ENCODE peak calls at places on chromosomes 13 and 19, in nine cellular contexts. One of them, this sample, is unnamed.
A peak's percentile ranks its signal among the peaks of the same experiment; 100 is the strongest.

GRCh38 chr19:6765738-6766356 is 1.4 kb downstream of the SH2D3A start:
- DNase-seq in breast epithelium: peak; percentile 95
- DNase-seq in body of pancreas: peak; percentile 96
- DNase-seq in HCT116: peak; percentile 82
- DNase-seq in H1: peak; percentile 88
- DNase-seq in transverse colon: peak; percentile 95
- DNase-seq in ovary: no peak
- DNase-seq in IMR-90: no peak
- DNase-seq in right lobe of liver: peak; percentile 40
- DNase-seq in this sample: peak; percentile 98

GRCh38 chr13:66581691-66582090 is 648.4 kb downstream of the PCDH9 start:
- DNase-seq in right lobe of liver: no peak
- DNase-seq in transverse colon: no peak
- DNase-seq in IMR-90: no peak
- DNase-seq in HCT116: no peak
- DNase-seq in body of pancreas: no peak
- DNase-seq in H1: no peak
- DNase-seq in ovary: no peak
- DNase-seq in breast epithelium: no peak
- DNase-seq in this sample: no peak

GRCh38 chr19:29745253-29745652 is 30.2 kb upstream of the C19orf12 start:
- DNase-seq in body of pancreas: no peak
- DNase-seq in IMR-90: no peak
- DNase-seq in HCT116: no peak
- DNase-seq in H1: no peak
- DNase-seq in transverse colon: no peak
- DNase-seq in right lobe of liver: no peak
- DNase-seq in ovary: no peak
- DNase-seq in breast epithelium: no peak
- DNase-seq in this sample: no peak

GRCh38 chr13:32229443-32229842 is 85.7 kb downstream of the ZAR1L start:
- DNase-seq in transverse colon: no peak
- DNase-seq in body of pancreas: no peak
- DNase-seq in HCT116: no peak
- DNase-seq in IMR-90: peak; percentile 28
- DNase-seq in breast epithelium: no peak
- DNase-seq in ovary: no peak
- DNase-seq in right lobe of liver: no peak
- DNase-seq in H1: no peak
- DNase-seq in this sample: no peak

GRCh38 chr13:113209880-113210421 is 538 bp downstream of the CUL4A start:
- DNase-seq in ovary: peak; percentile 49
- DNase-seq in H1: no peak
- DNase-seq in transverse colon: peak; percentile 76
- DNase-seq in IMR-90: peak; percentile 55
- DNase-seq in HCT116: peak; percentile 45
- DNase-seq in breast epithelium: no peak
- DNase-seq in right lobe of liver: peak; percentile 70
- DNase-seq in body of pancreas: peak; percentile 64
- DNase-seq in this sample: peak; percentile 69

GRCh38 chr19:50492303-50493052 is 15.8 kb upstream of the GARIN5A start:
- DNase-seq in right lobe of liver: no peak
- DNase-seq in IMR-90: no peak
- DNase-seq in ovary: no peak
- DNase-seq in body of pancreas: no peak
- DNase-seq in HCT116: no peak
- DNase-seq in H1: no peak
- DNase-seq in transverse colon: no peak
- DNase-seq in breast epithelium: no peak
- DNase-seq in this sample: no peak

GRCh38 chr13:37049810-37050209 is 9.7 kb downstream of the SUPT20H start:
- DNase-seq in breast epithelium: no peak
- DNase-seq in HCT116: no peak
- DNase-seq in IMR-90: no peak
- DNase-seq in ovary: no peak
- DNase-seq in right lobe of liver: no peak
- DNase-seq in H1: no peak
- DNase-seq in body of pancreas: no peak
- DNase-seq in transverse colon: no peak
- DNase-seq in this sample: no peak

GRCh38 chr19:21612403-21612872 is 107.0 kb downstream of the ZNF429 start:
- DNase-seq in H1: no peak
- DNase-seq in body of pancreas: no peak
- DNase-seq in right lobe of liver: no peak
- DNase-seq in breast epithelium: no peak
- DNase-seq in IMR-90: no peak
- DNase-seq in transverse colon: no peak
- DNase-seq in HCT116: no peak
- DNase-seq in ovary: no peak
- DNase-seq in this sample: no peak

GRCh38 chr19:17090501-17091074 is 15.0 kb downstream of the MYO9B start:
- DNase-seq in right lobe of liver: no peak
- DNase-seq in body of pancreas: no peak
- DNase-seq in IMR-90: peak; percentile 60
- DNase-seq in H1: no peak
- DNase-seq in transverse colon: no peak
- DNase-seq in HCT116: no peak
- DNase-seq in ovary: no peak
- DNase-seq in breast epithelium: no peak
- DNase-seq in this sample: no peak

GRCh38 chr19:38699027-38699346 is 45.3 kb downstream of the CAPN12 start:
- DNase-seq in breast epithelium: no peak
- DNase-seq in IMR-90: no peak
- DNase-seq in H1: no peak
- DNase-seq in right lobe of liver: no peak
- DNase-seq in transverse colon: no peak
- DNase-seq in ovary: no peak
- DNase-seq in HCT116: no peak
- DNase-seq in body of pancreas: no peak
- DNase-seq in this sample: no peak

GRCh38 chr13:77810430-77810829 is 108.2 kb downstream of the EDNRB start:
- DNase-seq in ovary: no peak
- DNase-seq in H1: no peak
- DNase-seq in HCT116: peak; percentile 4
- DNase-seq in right lobe of liver: no peak
- DNase-seq in transverse colon: no peak
- DNase-seq in IMR-90: peak; percentile 34
- DNase-seq in body of pancreas: no peak
- DNase-seq in breast epithelium: no peak
- DNase-seq in this sample: no peak

GRCh38 chr13:47310376-47310775 is 413.5 kb upstream of the HTR2A start:
- DNase-seq in right lobe of liver: no peak
- DNase-seq in body of pancreas: no peak
- DNase-seq in H1: no peak
- DNase-seq in IMR-90: no peak
- DNase-seq in breast epithelium: no peak
- DNase-seq in HCT116: no peak
- DNase-seq in transverse colon: no peak
- DNase-seq in ovary: no peak
- DNase-seq in this sample: no peak
- H3K27ac ChIP-seq in right lobe of liver: no peak overlapping the region
- H3K27ac ChIP-seq in body of pancreas: no peak overlapping the region
- H3K27ac ChIP-seq in H1: no peak overlapping the region
- H3K27ac ChIP-seq in IMR-90: no peak overlapping the region
- H3K27ac ChIP-seq in breast epithelium: no peak overlapping the region
- H3K27ac ChIP-seq in HCT116: no peak overlapping the region
- H3K27ac ChIP-seq in transverse colon: no peak overlapping the region
- H3K27ac ChIP-seq in ovary: no peak overlapping the region
- H3K27ac ChIP-seq in this sample: no peak overlapping the region

DNA sequence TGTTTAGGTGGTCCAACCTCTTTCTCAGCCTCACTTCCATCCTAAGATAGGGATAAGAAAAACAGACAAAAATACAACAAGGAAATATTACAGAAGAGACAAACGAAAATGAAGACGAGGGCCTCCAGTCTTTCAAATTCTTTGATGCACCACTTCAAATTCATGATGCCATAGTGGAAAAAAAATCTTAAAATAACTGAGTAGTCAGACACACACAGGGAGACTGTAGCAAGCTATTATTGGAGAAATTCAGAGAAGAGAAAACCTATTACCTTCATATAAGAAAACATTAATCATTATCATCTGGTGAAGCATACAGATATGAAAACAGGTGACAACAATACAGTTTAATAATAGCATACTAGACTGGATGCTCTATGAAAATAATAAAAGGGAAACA is 548.2 kb downstream of the KCTD12 start:
- DNase-seq in H1: no peak
- DNase-seq in IMR-90: no peak
- DNase-seq in ovary: no peak
- DNase-seq in breast epithelium: no peak
- DNase-seq in right lobe of liver: no peak
- DNase-seq in transverse colon: no peak
- DNase-seq in HCT116: no peak
- DNase-seq in body of pancreas: no peak
- DNase-seq in this sample: no peak
- TF ChIP-seq POLR2A in H1: no peak
- TF ChIP-seq POLR2A in IMR-90: no peak
- TF ChIP-seq POLR2A in ovary: no peak
- TF ChIP-seq POLR2A in breast epithelium: no peak
- TF ChIP-seq POLR2A in right lobe of liver: no peak
- TF ChIP-seq POLR2A in transverse colon: no peak
- TF ChIP-seq POLR2A in HCT116: no peak
- TF ChIP-seq POLR2A in body of pancreas: no peak
- TF ChIP-seq POLR2A in this sample: no peak

DNA sequence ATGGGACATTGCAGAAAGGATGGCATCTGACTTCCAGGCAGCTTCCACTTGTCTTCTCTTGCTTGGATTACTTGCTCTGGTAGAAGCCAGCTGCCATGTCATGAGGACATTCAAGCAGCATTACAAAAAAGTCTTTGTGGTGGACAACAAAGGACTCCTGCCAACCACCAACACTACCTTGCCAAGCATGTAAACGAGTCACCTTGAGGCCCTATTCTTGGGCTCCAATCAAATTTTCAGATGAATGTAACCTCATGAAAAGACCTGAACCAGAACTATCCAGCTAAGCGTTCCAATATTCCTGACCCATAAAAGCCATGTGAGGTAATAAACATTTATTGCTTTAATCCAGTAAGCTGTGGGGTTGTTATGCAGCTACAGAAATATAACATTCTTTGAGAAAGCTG is 12.5 kb downstream of the PROSER1 start:
- DNase-seq in ovary: no peak
- DNase-seq in body of pancreas: no peak
- DNase-seq in H1: no peak
- DNase-seq in breast epithelium: no peak
- DNase-seq in right lobe of liver: no peak
- DNase-seq in transverse colon: peak; percentile 15
- DNase-seq in HCT116: no peak
- DNase-seq in IMR-90: no peak
- DNase-seq in this sample: no peak
- H3K27ac ChIP-seq in ovary: no peak overlapping the region
- H3K27ac ChIP-seq in body of pancreas: no peak overlapping the region
- H3K27ac ChIP-seq in H1: peak overlapping the region; percentile 56
- H3K27ac ChIP-seq in breast epithelium: peak overlapping the region; percentile 50
- H3K27ac ChIP-seq in right lobe of liver: no peak overlapping the region
- H3K27ac ChIP-seq in transverse colon: no peak overlapping the region
- H3K27ac ChIP-seq in HCT116: no peak overlapping the region
- H3K27ac ChIP-seq in IMR-90: no peak overlapping the region
- H3K27ac ChIP-seq in this sample: no peak overlapping the region

DNA sequence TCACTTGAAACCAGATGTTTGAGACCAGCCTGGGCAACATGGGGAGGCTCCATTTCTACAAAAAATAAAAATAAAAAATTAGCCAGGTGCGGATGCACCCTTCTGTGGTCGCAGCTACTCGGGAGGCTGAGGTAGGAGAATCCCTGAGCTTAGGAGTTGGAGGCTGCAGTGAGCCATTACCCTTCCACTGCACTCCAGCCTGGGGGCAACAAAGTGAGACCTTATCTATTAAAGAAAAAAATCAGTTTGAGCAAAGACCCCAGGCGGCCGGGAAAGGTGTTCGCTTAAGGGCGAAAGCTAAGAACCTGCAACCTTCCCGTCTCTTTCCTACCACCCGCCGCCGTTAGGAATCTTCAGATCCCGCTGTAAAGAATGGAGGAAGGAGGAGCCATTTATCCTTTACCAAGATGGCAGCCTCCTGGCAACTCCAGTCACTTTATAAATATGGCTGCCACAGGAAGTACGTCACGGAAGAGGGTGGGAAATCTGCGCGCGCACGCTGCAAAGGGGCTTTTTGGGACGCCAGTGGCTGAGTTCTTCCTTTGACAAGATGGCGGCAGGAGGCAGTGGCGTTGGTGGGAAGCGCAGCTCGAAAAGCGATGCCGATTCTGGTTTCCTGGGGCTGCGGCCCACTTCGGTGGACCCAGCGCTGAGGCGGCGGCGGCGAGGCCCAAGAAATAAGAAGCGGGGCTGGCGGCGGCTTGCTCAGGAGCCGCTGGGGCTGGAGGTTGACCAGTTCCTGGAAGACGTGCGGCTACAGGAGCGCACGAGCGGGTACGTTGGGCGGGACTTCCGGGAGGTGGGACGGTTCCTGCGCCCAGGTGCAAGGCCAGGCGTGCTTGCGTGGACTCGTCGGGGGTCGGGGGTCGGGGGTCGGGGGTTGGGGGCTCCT is at the start of gene NOP53:
- DNase-seq in ovary: peak; percentile 98
- DNase-seq in transverse colon: peak; percentile 98
- DNase-seq in IMR-90: peak; percentile 96
- DNase-seq in HCT116: peak; percentile 93
- DNase-seq in body of pancreas: peak; percentile 98
- DNase-seq in H1: peak; percentile 96
- DNase-seq in breast epithelium: peak; percentile 98
- DNase-seq in right lobe of liver: peak; percentile 96
- DNase-seq in this sample: peak; percentile 97
- TF ChIP-seq POLR2A in ovary: peak; percentile 68
- TF ChIP-seq POLR2A in transverse colon: peak; percentile 88
- TF ChIP-seq POLR2A in IMR-90: peak; percentile 90
- TF ChIP-seq POLR2A in HCT116: no peak
- TF ChIP-seq POLR2A in body of pancreas: peak; percentile 90
- TF ChIP-seq POLR2A in H1: peak; percentile 97
- TF ChIP-seq POLR2A in breast epithelium: peak; percentile 76
- TF ChIP-seq POLR2A in right lobe of liver: peak; percentile 78
- TF ChIP-seq POLR2A in this sample: peak; percentile 80

DNA sequence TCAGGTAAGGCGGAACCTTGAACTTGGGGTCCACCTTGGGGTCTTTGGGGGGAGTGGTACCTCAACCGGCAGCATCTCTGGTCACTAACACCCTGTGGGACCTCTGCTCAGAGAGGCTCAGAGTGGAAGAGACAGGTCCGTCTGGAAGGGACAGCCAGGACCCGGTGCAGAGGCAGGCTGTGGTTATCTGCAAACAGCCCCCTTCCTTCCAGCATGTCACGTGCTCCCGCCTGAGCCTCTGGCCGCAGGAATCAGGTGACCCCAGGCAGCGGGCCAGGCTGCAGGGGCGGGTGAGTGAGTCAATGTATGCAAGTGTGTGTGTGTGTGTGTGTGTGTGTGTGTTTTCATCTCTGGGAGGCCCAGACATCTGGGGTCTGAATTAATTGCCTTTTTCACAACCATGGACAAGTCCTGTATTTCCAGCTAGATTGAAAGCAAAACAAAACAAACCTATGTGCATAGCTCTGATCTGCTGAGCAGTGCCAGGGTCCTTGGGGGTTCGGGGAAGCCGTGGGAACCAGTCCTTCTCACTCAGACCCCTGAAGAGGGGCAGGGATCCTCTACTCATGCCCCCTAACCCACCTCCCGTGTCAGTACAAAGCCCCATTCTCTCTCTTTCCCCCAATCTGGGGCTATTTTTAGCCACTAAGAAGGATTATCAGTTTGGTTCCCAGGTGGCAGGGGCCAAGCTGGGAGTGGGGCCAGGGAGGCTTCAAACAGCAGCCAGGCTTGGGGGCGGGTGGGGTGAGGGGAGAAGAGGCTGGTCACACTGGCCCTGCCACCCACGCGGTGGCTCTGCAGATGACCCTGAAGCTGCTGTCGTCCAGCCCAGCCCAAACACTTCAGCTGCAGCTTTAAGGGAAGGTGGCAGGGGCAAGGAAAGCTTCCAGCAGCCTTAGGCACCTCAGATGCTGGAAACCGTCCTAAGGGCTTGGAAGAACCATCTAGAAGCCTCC is 31.4 kb downstream of the CERS4 start:
- DNase-seq in right lobe of liver: peak; percentile 96
- DNase-seq in ovary: peak; percentile 96
- DNase-seq in HCT116: peak; percentile 47
- DNase-seq in H1: peak; percentile 51
- DNase-seq in IMR-90: peak; percentile 94
- DNase-seq in transverse colon: peak; percentile 82
- DNase-seq in breast epithelium: peak; percentile 86
- DNase-seq in body of pancreas: peak; percentile 92
- DNase-seq in this sample: peak; percentile 98
- H3K27ac ChIP-seq in right lobe of liver: peak overlapping the region; percentile 77
- H3K27ac ChIP-seq in ovary: peak overlapping the region; percentile 46
- H3K27ac ChIP-seq in HCT116: peak overlapping the region; percentile 25
- H3K27ac ChIP-seq in H1: peak overlapping the region; percentile 43
- H3K27ac ChIP-seq in IMR-90: peak overlapping the region; percentile 18
- H3K27ac ChIP-seq in transverse colon: peak overlapping the region; percentile 21
- H3K27ac ChIP-seq in breast epithelium: peak overlapping the region; percentile 85
- H3K27ac ChIP-seq in body of pancreas: peak overlapping the region; percentile 84
- H3K27ac ChIP-seq in this sample: peak overlapping the region; percentile 88

This sample was measured in thyroid gland.